ENCODE peak calls at places on chromosomes 5 and 9, in four cellular contexts. One of them, this sample, is unnamed.

GRCh38 chr9:121895836-121896544 is 197.1 kb downstream of the TTLL11 start:
- DNase-seq in progenitor cell of endocrine pancreas: no peak
- DNase-seq in heart left ventricle: peak
- DNase-seq in GM23338: peak
- DNase-seq in this sample: no peak

GRCh38 chr9:118595719-118596305 is 773.4 kb downstream of the BRINP1 start:
- DNase-seq in progenitor cell of endocrine pancreas: no peak
- DNase-seq in heart left ventricle: no peak
- DNase-seq in GM23338: peak
- DNase-seq in this sample: peak

GRCh38 chr5:153818626-153819025 is 220.1 kb downstream of the FAM114A2 start:
- DNase-seq in progenitor cell of endocrine pancreas: no peak
- DNase-seq in heart left ventricle: no peak
- DNase-seq in GM23338: no peak
- DNase-seq in this sample: no peak

GRCh38 chr5:169602535-169602934 is 19.0 kb downstream of the SPDL1 start:
- DNase-seq in progenitor cell of endocrine pancreas: no peak
- DNase-seq in heart left ventricle: no peak
- DNase-seq in GM23338: no peak
- DNase-seq in this sample: no peak

GRCh38 chr9:34454571-34455065 is 3.8 kb downstream of the FAM219A start:
- DNase-seq in progenitor cell of endocrine pancreas: no peak
- DNase-seq in heart left ventricle: peak
- DNase-seq in GM23338: peak
- DNase-seq in this sample: peak

GRCh38 chr5:79878721-79879336 is 112.2 kb downstream of the MTX3 start:
- DNase-seq in progenitor cell of endocrine pancreas: no peak
- DNase-seq in heart left ventricle: no peak
- DNase-seq in GM23338: peak
- DNase-seq in this sample: peak

GRCh38 chr5:56190500-56190899 is 42.6 kb downstream of the ANKRD55 start:
- DNase-seq in progenitor cell of endocrine pancreas: no peak
- DNase-seq in heart left ventricle: peak
- DNase-seq in GM23338: no peak
- DNase-seq in this sample: no peak

GRCh38 chr9:5442400-5443011 is 4.8 kb upstream of the PLGRKT start:
- DNase-seq in progenitor cell of endocrine pancreas: no peak
- DNase-seq in heart left ventricle: no peak
- DNase-seq in GM23338: peak
- DNase-seq in this sample: no peak

GRCh38 chr5:160692272-160692671 is 159.7 kb downstream of the ATP10B start:
- DNase-seq in progenitor cell of endocrine pancreas: no peak
- DNase-seq in heart left ventricle: no peak
- DNase-seq in GM23338: no peak
- DNase-seq in this sample: no peak

GRCh38 chr9:90979138-90979551 is 177.5 kb downstream of the SYK start:
- DNase-seq in progenitor cell of endocrine pancreas: no peak
- DNase-seq in heart left ventricle: no peak
- DNase-seq in GM23338: no peak
- DNase-seq in this sample: no peak

GRCh38 chr9:124218438-124219289 is 39.1 kb upstream of the NEK6 start:
- DNase-seq in progenitor cell of endocrine pancreas: no peak
- DNase-seq in heart left ventricle: peak
- DNase-seq in GM23338: no peak
- DNase-seq in this sample: no peak

GRCh38 chr9:87006956-87007355 is 59.6 kb upstream of the GAS1 start:
- DNase-seq in progenitor cell of endocrine pancreas: no peak
- DNase-seq in heart left ventricle: no peak
- DNase-seq in GM23338: no peak
- DNase-seq in this sample: no peak

GRCh38 chr9:123669355-123669754 is 260.6 kb downstream of the DENND1A start:
- DNase-seq in progenitor cell of endocrine pancreas: no peak
- DNase-seq in heart left ventricle: no peak
- DNase-seq in GM23338: no peak
- DNase-seq in this sample: no peak

GRCh38 chr5:138544171-138545134 is 1.4 kb upstream of the ETF1 start:
- DNase-seq in progenitor cell of endocrine pancreas: no peak
- DNase-seq in heart left ventricle: no peak
- DNase-seq in GM23338: no peak
- DNase-seq in this sample: no peak

GRCh38 chr9:20286969-20287368 is 335.3 kb downstream of the MLLT3 start:
- DNase-seq in progenitor cell of endocrine pancreas: no peak
- DNase-seq in heart left ventricle: no peak
- DNase-seq in GM23338: no peak
- DNase-seq in this sample: no peak

GRCh38 chr9:34590376-34591090 is 1.0 kb upstream of the CNTFR start:
- DNase-seq in progenitor cell of endocrine pancreas: no peak
- DNase-seq in heart left ventricle: no peak
- DNase-seq in GM23338: peak
- DNase-seq in this sample: no peak

GRCh38 chr9:121914017-121914595 is 179.0 kb downstream of the TTLL11 start:
- DNase-seq in progenitor cell of endocrine pancreas: no peak
- DNase-seq in heart left ventricle: no peak
- DNase-seq in GM23338: no peak
- DNase-seq in this sample: no peak

GRCh38 chr5:124661317-124662141 is 84.9 kb downstream of the ZNF608 start:
- DNase-seq in progenitor cell of endocrine pancreas: no peak
- DNase-seq in heart left ventricle: no peak
- DNase-seq in GM23338: peak
- DNase-seq in this sample: peak

GRCh38 chr9:37061763-37062162 is 27.7 kb upstream of the PAX5 start:
- DNase-seq in progenitor cell of endocrine pancreas: no peak
- DNase-seq in heart left ventricle: no peak
- DNase-seq in GM23338: no peak
- DNase-seq in this sample: no peak

GRCh38 chr9:11312976-11313375 is 700.2 kb upstream of the PTPRD start:
- DNase-seq in progenitor cell of endocrine pancreas: no peak
- DNase-seq in heart left ventricle: no peak
- DNase-seq in GM23338: no peak
- DNase-seq in this sample: no peak

GRCh38 chr5:102049517-102049916 is 246.6 kb downstream of the SLCO4C1 start:
- DNase-seq in progenitor cell of endocrine pancreas: no peak
- DNase-seq in heart left ventricle: no peak
- DNase-seq in GM23338: no peak
- DNase-seq in this sample: no peak

GRCh38 chr5:139895647-139896046 is 100.0 kb downstream of the PSD2 start:
- DNase-seq in progenitor cell of endocrine pancreas: no peak
- DNase-seq in heart left ventricle: peak
- DNase-seq in GM23338: no peak
- DNase-seq in this sample: no peak

GRCh38 chr5:73007051-73007450 is 51.2 kb downstream of the FCHO2 start:
- DNase-seq in progenitor cell of endocrine pancreas: no peak
- DNase-seq in heart left ventricle: no peak
- DNase-seq in GM23338: no peak
- DNase-seq in this sample: no peak

GRCh38 chr5:135489466-135490244 is 37.5 kb upstream of the TIFAB start:
- DNase-seq in progenitor cell of endocrine pancreas: no peak
- DNase-seq in heart left ventricle: no peak
- DNase-seq in GM23338: peak
- DNase-seq in this sample: peak

GRCh38 chr5:135488727-135489465 is 36.7 kb upstream of the TIFAB start:
- DNase-seq in progenitor cell of endocrine pancreas: peak
- DNase-seq in heart left ventricle: no peak
- DNase-seq in GM23338: peak
- DNase-seq in this sample: peak

GRCh38 chr5:135486679-135487395 is 34.7 kb upstream of the TIFAB start:
- DNase-seq in progenitor cell of endocrine pancreas: no peak
- DNase-seq in heart left ventricle: no peak
- DNase-seq in GM23338: no peak
- DNase-seq in this sample: no peak

GRCh38 chr5:135486131-135486530 is 34.0 kb upstream of the TIFAB start:
- DNase-seq in progenitor cell of endocrine pancreas: no peak
- DNase-seq in heart left ventricle: no peak
- DNase-seq in GM23338: no peak
- DNase-seq in this sample: no peak

GRCh38 chr5:135487839-135488514 is 35.8 kb upstream of the TIFAB start:
- DNase-seq in progenitor cell of endocrine pancreas: no peak
- DNase-seq in heart left ventricle: no peak
- DNase-seq in GM23338: peak
- DNase-seq in this sample: no peak
- TF ChIP-seq CTCF in progenitor cell of endocrine pancreas: peak
- TF ChIP-seq CTCF in heart left ventricle: no peak
- TF ChIP-seq CTCF in GM23338: no peak
- TF ChIP-seq CTCF in this sample: no peak

GRCh38 chr9:78807286-78807685 is 510.4 kb downstream of the PSAT1 start:
- DNase-seq in progenitor cell of endocrine pancreas: no peak
- DNase-seq in heart left ventricle: no peak
- DNase-seq in GM23338: no peak
- DNase-seq in this sample: no peak
- TF ChIP-seq CTCF in progenitor cell of endocrine pancreas: no peak
- TF ChIP-seq CTCF in heart left ventricle: no peak
- TF ChIP-seq CTCF in GM23338: peak
- TF ChIP-seq CTCF in this sample: no peak

GRCh38 chr9:129887210-129888084 is 52.2 kb downstream of the USP20 start:
- DNase-seq in progenitor cell of endocrine pancreas: no peak
- DNase-seq in heart left ventricle: peak
- DNase-seq in GM23338: no peak
- DNase-seq in this sample: no peak
- TF ChIP-seq CTCF in progenitor cell of endocrine pancreas: no peak
- TF ChIP-seq CTCF in heart left ventricle: peak
- TF ChIP-seq CTCF in GM23338: no peak
- TF ChIP-seq CTCF in this sample: no peak

GRCh38 chr5:78221964-78222451 is 72.5 kb downstream of the AP3B1 start:
- DNase-seq in progenitor cell of endocrine pancreas: no peak
- DNase-seq in heart left ventricle: no peak
- DNase-seq in GM23338: peak
- DNase-seq in this sample: no peak
- TF ChIP-seq CTCF in progenitor cell of endocrine pancreas: no peak
- TF ChIP-seq CTCF in heart left ventricle: no peak
- TF ChIP-seq CTCF in GM23338: peak
- TF ChIP-seq CTCF in this sample: no peak

GRCh38 chr9:128205296-128205944 is 2.2 kb downstream of the DNM1 start:
- DNase-seq in progenitor cell of endocrine pancreas: no peak
- DNase-seq in heart left ventricle: no peak
- DNase-seq in GM23338: peak
- DNase-seq in this sample: no peak
- TF ChIP-seq CTCF in progenitor cell of endocrine pancreas: no peak
- TF ChIP-seq CTCF in heart left ventricle: no peak
- TF ChIP-seq CTCF in GM23338: peak
- TF ChIP-seq CTCF in this sample: no peak

DNA sequence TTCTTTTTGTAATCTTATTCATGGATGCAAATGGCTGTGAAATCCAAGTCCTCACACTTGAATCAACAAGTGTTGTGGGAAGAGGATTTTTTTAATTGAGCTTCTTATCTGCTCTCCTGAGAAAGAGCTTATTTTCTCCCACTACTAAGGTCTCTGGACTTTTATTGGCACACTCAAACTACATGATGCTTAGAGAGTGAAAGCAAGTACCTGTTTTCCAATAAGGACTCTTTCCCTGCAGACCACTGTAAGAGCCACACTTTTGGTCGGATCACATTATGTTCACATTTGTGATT is 546.4 kb upstream of the ARRDC3 start:
- DNase-seq in progenitor cell of endocrine pancreas: no peak
- DNase-seq in heart left ventricle: no peak
- DNase-seq in GM23338: no peak
- DNase-seq in this sample: no peak
- TF ChIP-seq CTCF in progenitor cell of endocrine pancreas: no peak
- TF ChIP-seq CTCF in heart left ventricle: no peak
- TF ChIP-seq CTCF in GM23338: no peak
- TF ChIP-seq CTCF in this sample: peak

GRCh38 chr5:180201051-180201987 is 7.7 kb downstream of the RASGEF1C start:
- DNase-seq in progenitor cell of endocrine pancreas: no peak
- DNase-seq in heart left ventricle: no peak
- DNase-seq in GM23338: peak
- DNase-seq in this sample: peak
- TF ChIP-seq CTCF in progenitor cell of endocrine pancreas: peak
- TF ChIP-seq CTCF in heart left ventricle: peak
- TF ChIP-seq CTCF in GM23338: peak
- TF ChIP-seq CTCF in this sample: peak

DNA sequence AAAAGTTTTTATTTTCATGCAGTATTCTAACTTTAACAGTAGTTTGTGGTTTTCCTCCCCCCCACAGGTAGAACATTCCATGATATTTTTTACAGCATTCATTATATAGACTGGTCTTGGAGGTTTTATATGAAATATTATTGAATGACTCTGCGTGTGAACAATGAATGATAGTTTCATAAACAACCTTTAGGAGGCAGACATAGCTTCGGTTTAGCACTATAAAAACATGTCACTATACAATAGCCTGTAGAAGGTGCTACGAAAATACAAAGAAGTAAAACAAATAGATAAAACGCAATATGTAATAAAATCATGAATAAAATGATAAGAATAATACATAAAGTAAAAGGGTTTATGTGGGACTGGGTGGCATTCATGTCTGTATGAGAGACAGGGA is 8.5 kb downstream of the KLF4 start:
- DNase-seq in progenitor cell of endocrine pancreas: no peak
- DNase-seq in heart left ventricle: no peak
- DNase-seq in GM23338: no peak
- DNase-seq in this sample: no peak
- TF ChIP-seq CTCF in progenitor cell of endocrine pancreas: no peak
- TF ChIP-seq CTCF in heart left ventricle: peak
- TF ChIP-seq CTCF in GM23338: no peak
- TF ChIP-seq CTCF in this sample: no peak

DNA sequence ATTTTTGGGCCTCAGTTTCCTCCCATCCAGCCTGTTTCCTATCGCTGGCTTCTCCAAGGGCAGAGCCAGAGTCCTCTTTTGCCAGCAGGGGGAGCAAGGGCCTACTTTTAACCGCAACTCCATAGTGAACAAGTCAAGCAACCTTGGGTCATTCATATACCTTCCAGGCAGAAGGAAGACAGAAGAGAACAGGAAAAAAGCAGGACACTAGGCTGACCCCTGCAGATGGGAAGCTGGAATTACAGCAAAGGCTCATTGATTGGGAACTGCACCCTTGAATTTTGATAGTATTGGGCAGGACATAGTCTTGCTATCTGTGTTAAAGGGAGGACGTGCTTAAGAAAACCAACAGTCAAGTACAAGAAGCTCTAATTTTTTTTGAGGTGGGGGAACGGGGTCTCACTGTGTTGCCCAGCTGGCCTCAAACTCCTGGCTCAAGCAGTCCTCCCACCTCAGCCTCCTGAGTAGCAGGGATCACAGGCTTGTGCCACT is 30.1 kb downstream of the QRFP start:
- DNase-seq in progenitor cell of endocrine pancreas: peak
- DNase-seq in heart left ventricle: peak
- DNase-seq in GM23338: peak
- DNase-seq in this sample: peak
- TF ChIP-seq CTCF in progenitor cell of endocrine pancreas: peak
- TF ChIP-seq CTCF in heart left ventricle: peak
- TF ChIP-seq CTCF in GM23338: peak
- TF ChIP-seq CTCF in this sample: peak

This sample was measured in glutamatergic neuron.